ENCODE peak calls at places on chromosomes 2 and 18, in six cellular contexts. X, Z, C, H, U and R are unnamed samples.
A peak's percentile ranks its signal among the peaks of the same experiment; 100 is the strongest.

GRCh38 chr2:74502720-74503505 is 3.5 kb upstream of the LBX2 start:
- DNase-seq in X (peak; percentile 92), Z (peak; percentile 84), C (peak; percentile 84), H (peak; percentile 37), U (peak; percentile 77), R (peak; percentile 90)

GRCh38 chr2:209868595-209868994 is 97.0 kb downstream of the UNC80 start:
- DNase-seq in X (no peak), Z (no peak), C (no peak), H (no peak), U (no peak), R (no peak)

GRCh38 chr2:240584486-240585031 is 2.0 kb upstream of the CAPN10 start:
- DNase-seq in X (no peak), Z (no peak), C (peak; percentile 69), H (no peak), U (no peak), R (peak; percentile 82)

GRCh38 chr2:129273266-129274037 is 706.0 kb upstream of the RAB6C start:
- DNase-seq in X (no peak), Z (no peak), C (no peak), H (no peak), U (no peak), R (no peak)

GRCh38 chr2:152920846-152921245 is 202.4 kb downstream of the ARL6IP6 start:
- DNase-seq in X (no peak), Z (no peak), C (no peak), H (no peak), U (no peak), R (no peak)

GRCh38 chr2:79776461-79777146 is 263.8 kb downstream of the CTNNA2 start:
- DNase-seq in X (no peak), Z (no peak), C (no peak), H (no peak), U (no peak), R (no peak)

GRCh38 chr2:223797811-223798721 is 39.3 kb downstream of the AP1S3 start:
- DNase-seq in X (no peak), Z (peak; percentile 59), C (peak; percentile 73), H (no peak), U (no peak), R (peak; percentile 68)

GRCh38 chr2:138602166-138602460 is 100.5 kb downstream of the SPOPL start:
- DNase-seq in X (no peak), Z (no peak), C (no peak), H (no peak), U (no peak), R (no peak)

GRCh38 chr2:127153691-127154158 is 46.8 kb upstream of the BIN1 start:
- DNase-seq in X (peak; percentile 80), Z (peak; percentile 89), C (no peak), H (no peak), U (peak; percentile 100), R (peak; percentile 92)

GRCh38 chr18:13973061-13973460 is 57.7 kb upstream of the MC2R start:
- DNase-seq in X (no peak), Z (no peak), C (peak; percentile 24), H (no peak), U (no peak), R (no peak)

GRCh38 chr2:2098458-2099167 is 232.5 kb downstream of the MYT1L start:
- DNase-seq in X (no peak), Z (no peak), C (no peak), H (no peak), U (no peak), R (no peak)

GRCh38 chr2:191249131-191249813 is 4.1 kb downstream of the MYO1B start:
- DNase-seq in X (no peak), Z (peak; percentile 64), C (no peak), H (no peak), U (no peak), R (peak; percentile 27)

GRCh38 chr2:128237911-128238697 is 80.6 kb downstream of the HS6ST1 start:
- DNase-seq in X (peak; percentile 66), Z (no peak), C (no peak), H (no peak), U (no peak), R (no peak)

GRCh38 chr2:190717306-190717705 is 68.4 kb downstream of the NAB1 start:
- DNase-seq in X (no peak), Z (peak; percentile 12), C (no peak), H (no peak), U (no peak), R (no peak)